ENCODE peak calls at places on chromosome 6, in eight cellular contexts. G is fibroblast of mammary gland, E is neural progenitor cell, A is brain microvascular endothelial cell, P is A549, N is heart right ventricle, B is astrocyte, O is cardiac fibroblast. K is an unnamed sample.

GRCh38 chr6:4466769-4467480 is 309.3 kb upstream of the CDYL start:
- DNase-seq in G (peak; percentile 16), N (no peak), O (no peak), E (peak; percentile 25), A (no peak), B (no peak), P (no peak), K (no peak)

GRCh38 chr6:103273048-103273447 is 1586.7 kb downstream of the HACE1 start:
- DNase-seq in P (no peak), B (no peak), G (no peak), A (no peak), O (peak; percentile 0), E (peak; percentile 51), N (no peak), K (no peak)

GRCh38 chr6:127301199-127301700 is 34.6 kb downstream of the RNF146 start:
- DNase-seq in N (no peak), G (no peak), A (no peak), O (peak; percentile 63), B (peak; percentile 63), E (no peak), P (no peak), K (no peak)

GRCh38 chr6:119757467-119757866 is 407.9 kb upstream of the MAN1A1 start:
- DNase-seq in G (no peak), N (no peak), A (no peak), O (no peak), P (no peak), B (no peak), E (no peak), K (no peak)

GRCh38 chr6:9504191-9504590 is 910.7 kb downstream of the TFAP2A start:
- DNase-seq in N (no peak), G (no peak), O (no peak), A (no peak), B (no peak), E (no peak), P (no peak), K (no peak)

GRCh38 chr6:116762235-116762634 is 3.3 kb downstream of the FAM162B start:
- DNase-seq in G (no peak), E (no peak), B (no peak), O (no peak), A (no peak), P (no peak), N (no peak), K (no peak)

GRCh38 chr6:138109042-138109997 is 2.1 kb upstream of the PERP start:
- DNase-seq in G (peak; percentile 74), N (peak; percentile 29), B (peak; percentile 23), P (peak; percentile 40), A (peak; percentile 83), E (peak; percentile 48), O (peak; percentile 80), K (peak; percentile 63)

GRCh38 chr6:167684276-167685104 is 142.2 kb upstream of the AFDN start:
- DNase-seq in E (no peak), G (no peak), A (no peak), N (no peak), P (no peak), B (no peak), O (no peak), K (no peak)

GRCh38 chr6:161526794-161527193 is 252.9 kb upstream of the AGPAT4 start:
- DNase-seq in E (no peak), B (no peak), G (no peak), A (no peak), O (no peak), N (no peak), P (no peak), K (no peak)

GRCh38 chr6:157724138-157724537 is 98.9 kb upstream of the SNX9 start:
- DNase-seq in E (no peak), O (peak; percentile 25), A (no peak), P (no peak), G (no peak), B (peak; percentile 8), N (no peak), K (no peak)

GRCh38 chr6:43749461-43749860 is 20.6 kb upstream of the VEGFA start:
- DNase-seq in B (no peak), P (no peak), O (no peak), G (no peak), A (no peak), E (no peak), N (no peak), K (no peak)

GRCh38 chr6:139369068-139369467 is 5.4 kb downstream of the CITED2 start:
- DNase-seq in O (peak; percentile 16), G (no peak), N (no peak), E (peak; percentile 79), P (no peak), B (peak; percentile 27), A (no peak), K (no peak)

GRCh38 chr6:165748390-165748789 is 85.3 kb upstream of the PDE10A start:
- DNase-seq in E (no peak), P (no peak), O (no peak), A (no peak), N (no peak), G (no peak), B (no peak), K (no peak)

GRCh38 chr6:9136141-9136865 is 701.0 kb upstream of the SLC35B3 start:
- DNase-seq in G (no peak), P (no peak), N (no peak), E (no peak), O (peak; percentile 2), B (no peak), A (no peak), K (no peak)

GRCh38 chr6:89527634-89528033 is 94.7 kb downstream of the ANKRD6 start:
- DNase-seq in O (no peak), P (no peak), E (no peak), N (no peak), B (no peak), G (peak; percentile 10), A (no peak), K (no peak)

GRCh38 chr6:154356690-154357089 is at the start of gene IPCEF1:
- DNase-seq in A (no peak), P (no peak), N (no peak), E (no peak), B (no peak), O (no peak), G (no peak), K (no peak)

GRCh38 chr6:131640100-131640499 is 3.0 kb downstream of the ENPP3 start:
- DNase-seq in P (no peak), B (no peak), O (no peak), G (no peak), N (no peak), A (no peak), E (no peak), K (peak; percentile 12)

GRCh38 chr6:118506071-118506638 is 41.9 kb upstream of the PLN start:
- DNase-seq in B (peak; percentile 24), E (no peak), P (no peak), G (no peak), N (no peak), O (no peak), A (no peak), K (no peak)

GRCh38 chr6:33925869-33926268 is 122.1 kb upstream of the MLN start:
- DNase-seq in O (no peak), G (no peak), A (no peak), P (no peak), B (no peak), N (no peak), E (no peak), K (no peak)

GRCh38 chr6:33926451-33926850 is 122.6 kb upstream of the MLN start:
- DNase-seq in G (peak; percentile 18), B (peak; percentile 3), P (peak; percentile 15), A (no peak), O (no peak), N (no peak), E (peak; percentile 66), K (no peak)

GRCh38 chr6:33925210-33925609 is 121.4 kb upstream of the MLN start:
- DNase-seq in G (no peak), A (no peak), P (no peak), N (no peak), O (no peak), E (no peak), B (no peak), K (no peak)

GRCh38 chr6:33921745-33922144 is 117.9 kb upstream of the MLN start:
- DNase-seq in G (no peak), B (no peak), N (no peak), A (no peak), E (no peak), O (no peak), P (no peak), K (no peak)

GRCh38 chr6:33923857-33924514 is 120.2 kb upstream of the MLN start:
- DNase-seq in A (no peak), B (no peak), N (no peak), G (no peak), E (no peak), P (no peak), O (no peak), K (no peak)
- TF ChIP-seq CTCF in A (no peak), B (no peak), N (no peak), G (no peak), E (no peak), P (no peak), O (no peak), K (no peak)

GRCh38 chr6:27238010-27238983 is 9.2 kb upstream of the PRSS16 start:
- DNase-seq in N (no peak), A (peak; percentile 10), G (no peak), O (peak; percentile 30), B (no peak), P (no peak), E (peak; percentile 66), K (no peak)
- TF ChIP-seq CTCF in N (no peak), A (peak; percentile 5), G (no peak), O (no peak), B (no peak), P (no peak), E (peak; percentile 18), K (peak; percentile 13)

DNA sequence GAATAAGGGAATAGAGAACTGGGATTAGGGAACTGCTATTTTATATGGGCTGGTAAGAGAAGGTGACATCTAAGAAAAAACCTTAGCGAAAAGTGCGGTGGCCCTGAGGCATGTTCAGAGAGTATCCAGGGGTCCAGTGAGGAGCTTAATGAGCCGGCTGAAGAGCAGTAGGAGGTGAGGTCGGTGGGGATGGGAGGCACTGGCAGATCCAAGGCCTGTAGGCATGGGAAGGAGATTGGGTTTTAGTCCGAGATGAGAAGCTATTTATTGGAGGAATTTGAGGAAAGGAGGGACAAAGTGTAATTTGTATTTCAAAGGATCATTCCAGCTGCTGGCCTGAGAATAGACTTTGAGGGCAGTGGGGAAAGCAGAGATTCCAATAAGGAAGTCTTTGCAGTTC is 123.8 kb downstream of the QKI start:
- DNase-seq in O (no peak), N (no peak), G (no peak), E (peak; percentile 32), A (no peak), B (no peak), P (no peak), K (no peak)
- TF ChIP-seq CTCF in O (no peak), N (no peak), G (no peak), E (no peak), A (no peak), B (no peak), P (no peak), K (no peak)

DNA sequence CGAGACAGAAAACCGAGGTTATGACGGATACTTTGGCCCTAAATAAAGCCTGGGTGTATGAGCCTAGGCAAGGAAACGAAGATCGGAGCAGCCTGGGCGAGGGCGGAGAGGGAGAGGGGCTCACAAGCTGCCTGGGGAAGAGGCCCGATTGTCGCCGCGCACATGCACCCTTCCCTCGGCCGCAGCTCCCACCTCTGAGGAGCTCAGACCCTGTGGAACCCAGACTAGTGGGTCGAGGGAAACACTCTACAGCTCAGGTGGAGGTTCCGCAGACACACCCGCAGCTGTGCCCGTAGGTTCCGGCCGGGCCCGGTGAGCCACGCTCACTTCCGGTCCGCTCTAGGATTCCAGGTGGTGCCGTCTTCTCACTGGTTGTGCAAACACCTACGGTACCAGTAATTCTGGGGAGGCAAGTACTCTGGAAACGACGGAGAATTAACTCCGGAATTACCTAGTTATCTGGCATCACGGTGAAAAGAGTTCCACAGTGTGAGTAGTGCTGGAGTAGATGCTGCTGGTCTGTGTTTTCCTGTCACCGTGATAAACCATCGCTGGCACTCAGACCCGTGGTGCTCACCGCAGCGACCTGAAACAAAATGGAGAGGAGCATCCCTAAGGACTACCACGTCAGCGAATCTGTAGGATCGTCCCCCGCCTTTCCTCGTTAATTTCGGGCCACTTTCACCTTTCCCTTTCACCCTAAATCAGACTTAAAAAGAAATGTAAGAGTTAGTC is 61.5 kb downstream of the GPX5 start:
- DNase-seq in B (peak; percentile 61), O (peak; percentile 48), P (peak; percentile 67), N (peak; percentile 40), E (peak; percentile 72), G (peak; percentile 34), A (peak; percentile 47), K (peak; percentile 68)
- TF ChIP-seq CTCF in B (no peak), O (no peak), P (no peak), N (no peak), E (no peak), G (no peak), A (no peak), K (no peak)